ENCODE peak calls at places on chromosomes 11 and 22, in four cellular contexts. W is A549, L is right lobe of liver, S is foreskin fibroblast. J is an unnamed sample.

GRCh38 chr22:36395922-36396321 is 8.2 kb upstream of the MYH9 start:
- DNase-seq in L (no peak), W (peak), S (no peak), J (no peak)

GRCh38 chr11:12170984-12171383 is 60.6 kb downstream of the MICAL2 start:
- DNase-seq in L (no peak), S (no peak), W (no peak), J (no peak)

GRCh38 chr11:94746721-94747120 is 21.4 kb upstream of the AMOTL1 start:
- DNase-seq in W (peak), L (no peak), S (no peak), J (no peak)

GRCh38 chr11:10351768-10352641 is 47.1 kb downstream of the ADM start:
- DNase-seq in S (peak), L (peak), W (peak), J (no peak)

GRCh38 chr11:110467556-110467955 is 37.8 kb downstream of the FDX1 start:
- DNase-seq in W (no peak), S (no peak), L (no peak), J (no peak)

GRCh38 chr11:88353835-88354496 is 16.4 kb upstream of the CTSC start:
- DNase-seq in W (no peak), L (no peak), S (no peak), J (no peak)

GRCh38 chr11:28619870-28620540 is 511.8 kb downstream of the METTL15 start:
- DNase-seq in L (no peak), S (no peak), W (peak), J (no peak)

GRCh38 chr11:64444838-64445441 is 86.0 kb downstream of the RPS6KA4 start:
- DNase-seq in S (peak), L (no peak), W (peak), J (no peak)

GRCh38 chr11:70643642-70644041 is 245.3 kb downstream of the CTTN start:
- DNase-seq in L (no peak), W (no peak), S (no peak), J (no peak)

GRCh38 chr11:65552413-65552951 is 5.7 kb downstream of the LTBP3 start:
- DNase-seq in W (no peak), L (no peak), S (no peak), J (no peak)
- TF ChIP-seq CTCF in W (no peak), L (no peak), S (no peak), J (peak)

GRCh38 chr11:45296085-45296484 is 9.9 kb upstream of the SYT13 start:
- DNase-seq in W (no peak), L (no peak), S (no peak), J (no peak)
- TF ChIP-seq CTCF in W (no peak), L (no peak), S (no peak), J (no peak)

DNA sequence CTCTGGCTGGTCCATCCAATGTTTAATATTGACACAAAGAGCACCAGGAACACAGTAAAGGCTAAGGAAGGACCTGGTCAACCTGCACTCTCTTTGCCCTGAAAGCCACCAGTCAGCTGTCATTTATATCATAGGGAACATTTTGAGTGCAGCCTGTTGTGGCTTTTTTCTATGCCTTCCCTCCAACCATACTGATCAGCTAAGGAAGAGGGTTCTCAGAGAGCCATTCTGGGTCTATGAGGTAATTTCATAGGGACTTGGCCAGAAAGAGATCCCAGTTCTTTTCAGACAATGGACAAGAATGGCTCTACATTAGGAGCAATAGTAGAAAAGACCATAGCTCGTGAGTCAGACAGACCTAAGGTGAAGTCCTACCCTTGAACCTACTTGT is 132.8 kb downstream of the CCDC34 start:
- DNase-seq in S (no peak), W (no peak), L (no peak), J (no peak)
- TF ChIP-seq CTCF in S (no peak), W (no peak), L (no peak), J (no peak)

DNA sequence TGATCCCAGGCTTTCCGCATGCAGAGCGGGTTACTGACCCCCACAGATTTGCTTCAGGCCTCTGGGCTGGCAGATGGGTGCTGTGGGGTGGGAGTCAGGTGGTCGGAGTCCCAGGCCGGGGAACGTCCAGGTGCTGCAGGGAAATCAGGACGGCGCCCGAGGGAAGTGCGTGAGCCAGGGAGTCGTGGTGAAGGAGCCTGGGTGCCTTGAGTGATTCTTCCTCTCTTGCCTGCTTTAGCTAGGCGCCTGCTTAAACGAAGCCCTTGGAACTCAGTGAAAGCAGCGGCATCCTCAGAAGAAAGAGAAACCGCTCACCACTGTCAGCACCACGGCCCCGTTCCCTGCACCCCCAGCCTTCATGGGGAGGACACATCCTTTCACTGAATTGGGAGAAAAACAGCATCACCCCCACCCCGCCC is 455.6 kb downstream of the BRD1 start:
- DNase-seq in L (no peak), W (no peak), S (no peak), J (no peak)
- TF ChIP-seq CTCF in L (no peak), W (no peak), S (no peak), J (no peak)

DNA sequence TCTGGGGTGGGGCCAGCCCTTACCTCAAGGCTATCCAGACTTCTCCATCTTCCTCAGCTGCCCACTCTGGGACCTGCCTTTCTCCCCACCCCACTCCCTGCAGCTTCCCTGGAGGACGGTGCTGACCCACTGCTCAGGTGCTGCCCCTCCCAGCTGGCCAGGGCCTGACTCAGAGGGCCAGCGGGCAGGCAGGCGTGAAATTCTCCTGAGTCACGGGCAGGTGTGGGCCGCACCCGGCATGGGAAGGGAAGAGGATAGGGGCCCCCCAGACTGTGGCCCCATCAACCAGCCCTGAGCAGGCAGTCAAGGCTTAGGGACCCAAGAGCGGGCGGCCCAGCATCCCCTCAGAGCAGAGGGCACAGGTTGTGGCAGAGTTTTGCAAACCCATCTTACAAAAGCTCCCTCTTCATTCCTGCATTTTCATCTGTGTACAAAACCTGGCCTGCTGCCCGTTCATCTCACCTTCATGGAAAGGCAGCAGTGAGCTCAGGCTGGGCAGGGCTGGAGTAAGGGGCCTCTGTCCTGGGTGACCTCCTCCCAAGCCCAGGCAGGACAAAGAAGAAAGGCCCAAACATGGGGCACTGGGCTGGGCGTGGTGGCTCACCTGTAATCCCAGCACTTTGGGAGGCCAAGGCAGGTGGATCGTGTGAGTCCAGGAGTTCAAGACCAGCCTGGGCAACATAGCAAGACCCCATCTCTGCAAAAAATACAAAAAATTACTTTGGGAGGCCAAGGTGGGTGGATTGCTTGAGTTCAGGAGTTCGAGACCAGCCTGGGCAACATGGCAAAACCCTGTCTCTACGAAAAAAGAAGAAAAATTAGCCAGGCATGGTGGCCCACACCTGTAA is 6.1 kb downstream of the RHOD start:
- DNase-seq in S (no peak), W (no peak), L (no peak), J (no peak)
- TF ChIP-seq CTCF in S (no peak), W (no peak), L (no peak), J (no peak)

DNA sequence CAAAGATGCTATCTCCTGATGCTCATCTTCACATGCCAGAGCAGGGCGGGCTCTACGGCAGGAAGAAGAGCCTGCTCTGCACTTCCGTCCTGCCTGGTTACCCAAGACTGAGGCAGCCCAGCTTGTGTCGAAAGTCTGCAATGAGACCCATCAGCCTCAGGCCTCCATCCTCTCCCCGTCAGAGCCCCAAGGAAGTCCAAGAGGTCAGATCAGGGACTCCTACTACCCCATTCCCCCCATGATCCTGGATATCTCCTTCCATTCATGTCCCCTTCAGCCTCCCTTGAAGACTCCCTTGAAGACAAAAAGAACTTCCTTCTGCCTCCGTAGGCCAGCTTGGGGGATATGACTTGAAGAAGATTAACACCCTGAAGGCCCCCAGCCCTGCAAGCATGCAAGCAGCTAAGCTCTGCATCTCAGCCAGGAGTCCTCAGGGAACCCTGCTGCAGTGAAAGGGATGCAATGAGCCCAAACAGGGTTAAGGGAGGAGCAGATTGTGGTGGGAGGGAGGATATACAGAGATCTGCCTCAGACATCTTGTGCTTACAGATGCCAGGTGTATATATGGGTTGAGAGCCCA is 85.6 kb downstream of the TRIM29 start:
- DNase-seq in L (no peak), S (no peak), W (no peak), J (no peak)
- TF ChIP-seq CTCF in L (no peak), S (no peak), W (no peak), J (no peak)

GRCh38 chr11:24513837-24514594 is 17.2 kb downstream of the LUZP2 start:
- DNase-seq in W (no peak), S (no peak), L (no peak), J (no peak)

GRCh38 chr11:24511518-24511917 is 14.7 kb downstream of the LUZP2 start:
- DNase-seq in W (no peak), L (no peak), S (no peak), J (no peak)

DNA sequence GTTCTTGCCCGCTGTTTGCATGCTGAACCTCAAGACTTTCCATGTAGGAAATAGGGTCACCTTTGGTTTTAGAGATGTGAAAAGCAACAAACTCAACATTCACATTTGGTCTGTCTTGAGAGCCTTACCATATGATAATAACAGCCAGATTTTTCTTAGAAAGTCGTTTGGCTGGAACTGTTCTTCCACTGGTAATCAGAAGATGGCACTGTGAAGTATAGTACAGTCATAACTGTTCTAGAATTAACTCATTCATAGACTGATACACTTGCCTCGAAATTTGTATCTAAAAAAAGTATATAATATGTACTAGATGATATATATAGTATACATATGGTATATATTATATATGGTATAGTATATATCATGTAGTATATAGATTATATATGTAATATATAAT is 12.3 kb downstream of the LUZP2 start:
- DNase-seq in L (no peak), S (no peak), W (no peak), J (no peak)
- TF ChIP-seq CTCF in L (peak), S (no peak), W (no peak), J (no peak)

GRCh38 chr11:6995703-6996102 is 24.4 kb downstream of the ZNF214 start:
- DNase-seq in L (no peak), S (no peak), W (no peak), J (no peak)
- TF ChIP-seq CTCF in L (no peak), S (no peak), W (no peak), J (no peak)

DNA sequence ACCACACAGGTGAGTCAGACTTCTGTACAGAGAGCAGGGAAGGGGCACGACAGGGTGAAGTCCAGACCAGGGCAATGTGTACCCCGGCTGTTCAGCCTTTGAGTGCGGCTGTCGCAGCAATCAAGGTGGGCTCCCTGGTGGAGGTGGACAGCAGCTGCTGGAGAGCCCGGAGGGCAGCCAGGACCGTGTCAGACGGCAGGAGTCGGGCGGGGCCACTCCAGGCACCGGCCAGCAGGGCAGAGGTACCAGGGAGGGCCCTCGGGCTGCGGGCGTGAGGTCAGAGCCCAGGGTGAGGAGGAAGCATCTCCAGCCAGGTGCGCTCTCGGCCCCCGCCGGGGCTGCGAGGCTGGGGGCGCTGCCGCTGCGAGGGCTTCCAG is 802 bp upstream of the PIM3 start:
- DNase-seq in L (peak), S (no peak), W (no peak), J (no peak)
- TF ChIP-seq CTCF in L (peak), S (no peak), W (no peak), J (no peak)